ENCODE peak calls at places on chromosomes 4 and X, in eight cellular contexts. One of them, this sample, is unnamed.

GRCh38 chr4:79297029-79297428 is 28.8 kb downstream of the NAA11 start:
- DNase-seq in mammary epithelial cell: no peak
- DNase-seq in astrocyte: no peak
- DNase-seq in PC-3: no peak
- DNase-seq in keratinocyte: no peak
- DNase-seq in neural progenitor cell: no peak
- DNase-seq in fibroblast of lung: no peak
- DNase-seq in DND-41: no peak
- DNase-seq in this sample: no peak

GRCh38 chrX:108139303-108139702 is 47.7 kb downstream of the ATG4A start:
- DNase-seq in neural progenitor cell: no peak
- DNase-seq in keratinocyte: no peak
- DNase-seq in fibroblast of lung: no peak
- DNase-seq in DND-41: no peak
- DNase-seq in mammary epithelial cell: no peak
- DNase-seq in PC-3: peak
- DNase-seq in astrocyte: no peak
- DNase-seq in this sample: no peak

GRCh38 chrX:138914751-138915150 is 203.2 kb upstream of the FGF13 start:
- DNase-seq in DND-41: no peak
- DNase-seq in fibroblast of lung: peak
- DNase-seq in PC-3: no peak
- DNase-seq in keratinocyte: no peak
- DNase-seq in astrocyte: peak
- DNase-seq in neural progenitor cell: no peak
- DNase-seq in mammary epithelial cell: no peak
- DNase-seq in this sample: no peak

GRCh38 chr4:33715996-33716395 is 2528.3 kb downstream of the ARAP2 start:
- DNase-seq in PC-3: peak
- DNase-seq in astrocyte: peak
- DNase-seq in DND-41: peak
- DNase-seq in mammary epithelial cell: peak
- DNase-seq in neural progenitor cell: no peak
- DNase-seq in fibroblast of lung: peak
- DNase-seq in keratinocyte: no peak
- DNase-seq in this sample: no peak

GRCh38 chr4:37639551-37640293 is 46.5 kb downstream of the RELL1 start:
- DNase-seq in neural progenitor cell: no peak
- DNase-seq in fibroblast of lung: no peak
- DNase-seq in DND-41: no peak
- DNase-seq in PC-3: no peak
- DNase-seq in keratinocyte: no peak
- DNase-seq in mammary epithelial cell: no peak
- DNase-seq in astrocyte: no peak
- DNase-seq in this sample: no peak

GRCh38 chr4:7313361-7313811 is 121.0 kb downstream of the SORCS2 start:
- DNase-seq in keratinocyte: no peak
- DNase-seq in astrocyte: no peak
- DNase-seq in fibroblast of lung: no peak
- DNase-seq in neural progenitor cell: no peak
- DNase-seq in mammary epithelial cell: no peak
- DNase-seq in DND-41: no peak
- DNase-seq in PC-3: no peak
- DNase-seq in this sample: no peak

GRCh38 chr4:1172971-1173757 is 781 bp upstream of the SPON2 start:
- DNase-seq in DND-41: no peak
- DNase-seq in keratinocyte: no peak
- DNase-seq in fibroblast of lung: no peak
- DNase-seq in PC-3: no peak
- DNase-seq in astrocyte: no peak
- DNase-seq in neural progenitor cell: peak
- DNase-seq in mammary epithelial cell: no peak
- DNase-seq in this sample: peak

GRCh38 chrX:97446298-97446882 is 562.7 kb downstream of the RPA4 start:
- DNase-seq in keratinocyte: no peak
- DNase-seq in neural progenitor cell: no peak
- DNase-seq in astrocyte: peak
- DNase-seq in mammary epithelial cell: no peak
- DNase-seq in fibroblast of lung: peak
- DNase-seq in PC-3: peak
- DNase-seq in DND-41: no peak
- DNase-seq in this sample: no peak

GRCh38 chr4:80114732-80115265 is 41.8 kb upstream of the ANTXR2 start:
- DNase-seq in PC-3: no peak
- DNase-seq in DND-41: no peak
- DNase-seq in neural progenitor cell: no peak
- DNase-seq in fibroblast of lung: no peak
- DNase-seq in astrocyte: no peak
- DNase-seq in mammary epithelial cell: no peak
- DNase-seq in keratinocyte: no peak
- DNase-seq in this sample: no peak

GRCh38 chr4:118920247-118920646 is 31.6 kb downstream of the SYNPO2 start:
- DNase-seq in mammary epithelial cell: no peak
- DNase-seq in PC-3: peak
- DNase-seq in keratinocyte: no peak
- DNase-seq in fibroblast of lung: peak
- DNase-seq in astrocyte: peak
- DNase-seq in DND-41: no peak
- DNase-seq in neural progenitor cell: no peak
- DNase-seq in this sample: peak

GRCh38 chr4:109548655-109549054 is 11.4 kb upstream of the MCUB start:
- DNase-seq in DND-41: no peak
- DNase-seq in keratinocyte: peak
- DNase-seq in mammary epithelial cell: peak
- DNase-seq in fibroblast of lung: peak
- DNase-seq in neural progenitor cell: no peak
- DNase-seq in astrocyte: peak
- DNase-seq in PC-3: peak
- DNase-seq in this sample: peak

GRCh38 chr4:729336-730315 is 24.0 kb downstream of the PCGF3 start:
- DNase-seq in keratinocyte: no peak
- DNase-seq in neural progenitor cell: no peak
- DNase-seq in mammary epithelial cell: no peak
- DNase-seq in astrocyte: no peak
- DNase-seq in PC-3: no peak
- DNase-seq in fibroblast of lung: no peak
- DNase-seq in DND-41: no peak
- DNase-seq in this sample: no peak

GRCh38 chr4:23822181-23822580 is 67.7 kb downstream of the PPARGC1A start:
- DNase-seq in DND-41: no peak
- DNase-seq in PC-3: no peak
- DNase-seq in fibroblast of lung: no peak
- DNase-seq in mammary epithelial cell: no peak
- DNase-seq in astrocyte: no peak
- DNase-seq in neural progenitor cell: no peak
- DNase-seq in keratinocyte: no peak
- DNase-seq in this sample: no peak

GRCh38 chr4:7171191-7171900 is 21.0 kb upstream of the SORCS2 start:
- DNase-seq in PC-3: no peak
- DNase-seq in neural progenitor cell: no peak
- DNase-seq in mammary epithelial cell: peak
- DNase-seq in astrocyte: no peak
- DNase-seq in keratinocyte: no peak
- DNase-seq in fibroblast of lung: peak
- DNase-seq in DND-41: no peak
- DNase-seq in this sample: no peak

GRCh38 chr4:47374477-47374876 is 89.0 kb downstream of the COMMD8 start:
- DNase-seq in astrocyte: peak
- DNase-seq in neural progenitor cell: no peak
- DNase-seq in mammary epithelial cell: no peak
- DNase-seq in PC-3: peak
- DNase-seq in DND-41: no peak
- DNase-seq in keratinocyte: no peak
- DNase-seq in fibroblast of lung: peak
- DNase-seq in this sample: no peak

GRCh38 chr4:146202665-146203064 is 11.7 kb upstream of the REELD1 start:
- DNase-seq in fibroblast of lung: no peak
- DNase-seq in mammary epithelial cell: no peak
- DNase-seq in neural progenitor cell: no peak
- DNase-seq in astrocyte: no peak
- DNase-seq in keratinocyte: no peak
- DNase-seq in PC-3: no peak
- DNase-seq in DND-41: no peak
- DNase-seq in this sample: no peak

GRCh38 chr4:185920171-185920570 is 108.2 kb upstream of the SORBS2 start:
- DNase-seq in DND-41: no peak
- DNase-seq in keratinocyte: peak
- DNase-seq in neural progenitor cell: no peak
- DNase-seq in fibroblast of lung: peak
- DNase-seq in PC-3: peak
- DNase-seq in astrocyte: peak
- DNase-seq in mammary epithelial cell: peak
- DNase-seq in this sample: no peak

GRCh38 chr4:7547368-7548040 is 112.8 kb upstream of the PSAPL1 start:
- DNase-seq in PC-3: peak
- DNase-seq in DND-41: no peak
- DNase-seq in keratinocyte: peak
- DNase-seq in mammary epithelial cell: peak
- DNase-seq in fibroblast of lung: no peak
- DNase-seq in neural progenitor cell: no peak
- DNase-seq in astrocyte: no peak
- DNase-seq in this sample: no peak

GRCh38 chrX:109959356-109959871 is 43.5 kb upstream of the TMEM164 start:
- DNase-seq in astrocyte: no peak
- DNase-seq in mammary epithelial cell: no peak
- DNase-seq in fibroblast of lung: no peak
- DNase-seq in keratinocyte: no peak
- DNase-seq in DND-41: no peak
- DNase-seq in PC-3: peak
- DNase-seq in neural progenitor cell: no peak
- DNase-seq in this sample: no peak

GRCh38 chr4:188714488-188714887 is 575.2 kb downstream of the TRIML1 start:
- DNase-seq in mammary epithelial cell: no peak
- DNase-seq in PC-3: no peak
- DNase-seq in fibroblast of lung: no peak
- DNase-seq in astrocyte: no peak
- DNase-seq in neural progenitor cell: no peak
- DNase-seq in keratinocyte: no peak
- DNase-seq in DND-41: no peak
- DNase-seq in this sample: no peak

GRCh38 chrX:69231903-69232302 is 66.7 kb upstream of the PJA1 start:
- DNase-seq in neural progenitor cell: no peak
- DNase-seq in mammary epithelial cell: peak
- DNase-seq in fibroblast of lung: no peak
- DNase-seq in PC-3: peak
- DNase-seq in DND-41: no peak
- DNase-seq in astrocyte: no peak
- DNase-seq in keratinocyte: no peak
- DNase-seq in this sample: no peak

GRCh38 chrX:1727531-1728027 is 112.7 kb downstream of the ASMT start:
- DNase-seq in mammary epithelial cell: peak
- DNase-seq in astrocyte: peak
- DNase-seq in PC-3: peak
- DNase-seq in DND-41: no peak
- DNase-seq in neural progenitor cell: no peak
- DNase-seq in fibroblast of lung: peak
- DNase-seq in keratinocyte: no peak
- DNase-seq in this sample: peak

GRCh38 chr4:54231419-54232150 is 2.5 kb downstream of the PDGFRA start:
- DNase-seq in mammary epithelial cell: no peak
- DNase-seq in DND-41: no peak
- DNase-seq in fibroblast of lung: peak
- DNase-seq in PC-3: no peak
- DNase-seq in astrocyte: peak
- DNase-seq in neural progenitor cell: peak
- DNase-seq in keratinocyte: no peak
- DNase-seq in this sample: peak
- TF ChIP-seq EZH2 in mammary epithelial cell: no peak
- TF ChIP-seq EZH2 in DND-41: no peak
- TF ChIP-seq EZH2 in fibroblast of lung: no peak
- TF ChIP-seq EZH2 in PC-3: no peak
- TF ChIP-seq EZH2 in astrocyte: no peak
- TF ChIP-seq EZH2 in neural progenitor cell: peak
- TF ChIP-seq EZH2 in keratinocyte: no peak
- TF ChIP-seq EZH2 in this sample: peak

GRCh38 chr4:142474398-142475087 is 371.6 kb downstream of the INPP4B start:
- DNase-seq in DND-41: no peak
- DNase-seq in neural progenitor cell: no peak
- DNase-seq in keratinocyte: peak
- DNase-seq in mammary epithelial cell: peak
- DNase-seq in astrocyte: peak
- DNase-seq in fibroblast of lung: peak
- DNase-seq in PC-3: peak
- DNase-seq in this sample: no peak
- H3K4me2 ChIP-seq in DND-41: no peak
- H3K4me2 ChIP-seq in neural progenitor cell: no peak
- H3K4me2 ChIP-seq in keratinocyte: peak
- H3K4me2 ChIP-seq in mammary epithelial cell: no peak
- H3K4me2 ChIP-seq in astrocyte: no peak
- H3K4me2 ChIP-seq in fibroblast of lung: no peak
- H3K4me2 ChIP-seq in PC-3: peak
- H3K4me2 ChIP-seq in this sample: no peak

DNA sequence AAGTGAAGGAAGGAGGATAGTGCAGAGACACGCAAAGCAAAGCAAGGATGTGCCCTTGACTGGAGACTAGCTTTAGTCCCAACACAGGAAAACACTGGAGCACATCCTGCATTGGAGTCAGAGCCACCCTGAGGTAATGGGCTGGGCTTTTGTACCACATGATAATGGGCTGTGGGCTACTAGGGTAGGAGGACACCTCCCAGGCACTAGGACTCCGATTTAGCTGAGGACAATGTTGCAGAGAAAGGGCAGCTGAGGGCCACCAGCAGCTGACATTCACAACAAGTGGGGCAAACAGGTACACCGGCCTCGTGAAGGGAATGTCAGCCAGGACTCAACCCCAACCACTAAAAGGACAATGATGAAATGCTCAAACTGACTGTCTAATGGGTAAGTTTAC is 10.2 kb downstream of the SDAD1 start:
- DNase-seq in DND-41: no peak
- DNase-seq in neural progenitor cell: no peak
- DNase-seq in keratinocyte: no peak
- DNase-seq in astrocyte: no peak
- DNase-seq in fibroblast of lung: no peak
- DNase-seq in PC-3: no peak
- DNase-seq in mammary epithelial cell: no peak
- DNase-seq in this sample: no peak
- TF ChIP-seq EZH2 in DND-41: no peak
- TF ChIP-seq EZH2 in neural progenitor cell: no peak
- TF ChIP-seq EZH2 in keratinocyte: no peak
- TF ChIP-seq EZH2 in astrocyte: no peak
- TF ChIP-seq EZH2 in fibroblast of lung: no peak
- TF ChIP-seq EZH2 in PC-3: no peak
- TF ChIP-seq EZH2 in mammary epithelial cell: no peak
- TF ChIP-seq EZH2 in this sample: no peak

DNA sequence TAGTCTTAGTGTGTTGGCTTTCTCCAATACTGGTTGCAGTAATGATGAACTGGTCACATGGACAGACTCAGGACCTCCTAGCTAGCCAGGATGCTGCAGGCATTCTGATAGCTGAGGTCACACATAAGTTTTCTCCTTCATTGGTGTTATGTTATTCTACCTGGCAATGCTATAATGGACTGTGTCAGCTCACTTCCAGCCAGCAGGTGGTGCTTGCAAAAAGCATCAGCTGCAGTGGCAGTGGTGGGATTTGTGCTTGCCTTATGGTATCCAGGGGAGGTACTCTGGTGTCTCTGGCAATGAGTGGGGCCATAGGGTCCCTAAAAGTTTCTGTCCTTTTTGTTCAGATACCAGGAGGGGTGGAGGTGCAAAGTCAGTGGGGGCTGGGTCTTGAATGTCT is 33.6 kb downstream of the ZNF330 start:
- DNase-seq in PC-3: peak
- DNase-seq in keratinocyte: no peak
- DNase-seq in DND-41: no peak
- DNase-seq in mammary epithelial cell: no peak
- DNase-seq in fibroblast of lung: no peak
- DNase-seq in astrocyte: no peak
- DNase-seq in neural progenitor cell: no peak
- DNase-seq in this sample: no peak
- H3K4me2 ChIP-seq in PC-3: no peak
- H3K4me2 ChIP-seq in keratinocyte: no peak
- H3K4me2 ChIP-seq in DND-41: no peak
- H3K4me2 ChIP-seq in mammary epithelial cell: no peak
- H3K4me2 ChIP-seq in fibroblast of lung: no peak
- H3K4me2 ChIP-seq in astrocyte: no peak
- H3K4me2 ChIP-seq in neural progenitor cell: no peak
- H3K4me2 ChIP-seq in this sample: no peak